ENCODE peak calls at places on chromosome 6, in seven cellular contexts. T is neuronal stem cell, C is IMR-90, J is trophoblast cell, R is H1, Y is mesendoderm, V is mesenchymal stem cell. G is an unnamed sample.

GRCh38 chr6:117270121-117270959 is 5.0 kb downstream of the VGLL2 start:
- DNase-seq in T (no peak), C (no peak), J (peak; percentile 54), R (no peak), Y (peak; percentile 71), V (peak; percentile 12), G (peak; percentile 68)

GRCh38 chr6:155171747-155172191 is 92.0 kb upstream of the CLDN20 start:
- DNase-seq in T (no peak), C (peak; percentile 69), J (no peak), R (no peak), Y (no peak), V (peak; percentile 30), G (no peak)

GRCh38 chr6:130307752-130308361 is 58.0 kb upstream of the TMEM200A start:
- DNase-seq in T (no peak), C (peak; percentile 91), J (no peak), R (no peak), Y (no peak), V (peak; percentile 67), G (no peak)

GRCh38 chr6:79077680-79078056 is 386 bp downstream of the PHIP start:
- DNase-seq in T (no peak), C (no peak), J (no peak), R (no peak), Y (no peak), V (no peak), G (no peak)

GRCh38 chr6:2231438-2231837 is 14.0 kb downstream of the GMDS start:
- DNase-seq in T (no peak), C (peak; percentile 18), J (no peak), R (no peak), Y (peak; percentile 11), V (no peak), G (no peak)

GRCh38 chr6:72418495-72418894 is 203.4 kb upstream of the KCNQ5 start:
- DNase-seq in T (peak; percentile 9), C (peak; percentile 89), J (no peak), R (no peak), Y (peak; percentile 6), V (peak; percentile 61), G (no peak)

GRCh38 chr6:148985499-148985898 is 238.7 kb downstream of the UST start:
- DNase-seq in T (no peak), C (no peak), J (no peak), R (no peak), Y (no peak), V (no peak), G (no peak)

GRCh38 chr6:101294676-101295075 is 98.8 kb upstream of the GRIK2 start:
- DNase-seq in T (no peak), C (no peak), J (peak; percentile 71), R (no peak), Y (no peak), V (no peak), G (no peak)

GRCh38 chr6:88864347-88865057 is 98.9 kb downstream of the RNGTT start:
- DNase-seq in T (no peak), C (no peak), J (no peak), R (no peak), Y (no peak), V (no peak), G (no peak)

GRCh38 chr6:56528412-56528841 is 114.3 kb downstream of the DST start:
- DNase-seq in T (no peak), C (peak; percentile 100), J (peak; percentile 83), R (no peak), Y (no peak), V (peak; percentile 88), G (no peak)

GRCh38 chr6:7341989-7342742 is 29.2 kb upstream of the SSR1 start:
- DNase-seq in T (no peak), C (no peak), J (peak; percentile 78), R (no peak), Y (peak; percentile 85), V (peak; percentile 24), G (no peak)

GRCh38 chr6:71349976-71350615 is 61.5 kb downstream of the OGFRL1 start:
- DNase-seq in T (no peak), C (peak; percentile 80), J (no peak), R (no peak), Y (no peak), V (no peak), G (no peak)

GRCh38 chr6:100176321-100176950 is 182.4 kb upstream of the MCHR2 start:
- DNase-seq in T (no peak), C (peak; percentile 74), J (peak; percentile 89), R (no peak), Y (peak; percentile 64), V (peak; percentile 47), G (no peak)

GRCh38 chr6:121285041-121285440 is 49.2 kb downstream of the TBC1D32 start:
- DNase-seq in T (no peak), C (peak; percentile 83), J (no peak), R (no peak), Y (no peak), V (peak; percentile 9), G (no peak)

GRCh38 chr6:68650142-68650541 is 15.1 kb downstream of the ADGRB3 start:
- DNase-seq in T (no peak), C (no peak), J (no peak), R (no peak), Y (no peak), V (no peak), G (no peak)

GRCh38 chr6:41132254-41132653 is 21.9 kb downstream of the TREML1 start:
- DNase-seq in T (no peak), C (no peak), J (no peak), R (no peak), Y (no peak), V (no peak), G (no peak)

GRCh38 chr6:37507690-37508421 is 8.2 kb upstream of the CCDC167 start:
- DNase-seq in T (no peak), C (no peak), J (no peak), R (no peak), Y (no peak), V (no peak), G (no peak)

GRCh38 chr6:142642651-142643050 is 302.3 kb downstream of the HIVEP2 start:
- DNase-seq in T (no peak), C (no peak), J (no peak), R (no peak), Y (no peak), V (no peak), G (no peak)

GRCh38 chr6:38432479-38432878 is 207.2 kb downstream of the BTBD9 start:
- DNase-seq in T (no peak), C (peak; percentile 19), J (peak; percentile 49), R (no peak), Y (peak; percentile 44), V (no peak), G (no peak)

GRCh38 chr6:7909323-7910276 is 988 bp downstream of the TXNDC5 start:
- DNase-seq in T (peak; percentile 47), C (peak; percentile 27), J (peak; percentile 58), R (no peak), Y (peak; percentile 71), V (peak; percentile 71), G (peak; percentile 74)

GRCh38 chr6:131597448-131597847 is 24.4 kb downstream of the ARG1 start:
- DNase-seq in T (no peak), C (no peak), J (peak; percentile 24), R (no peak), Y (peak; percentile 5), V (peak; percentile 5), G (no peak)

GRCh38 chr6:70651326-70651905 is 16.3 kb upstream of the SMAP1 start:
- DNase-seq in T (no peak), C (no peak), J (no peak), R (no peak), Y (no peak), V (no peak), G (no peak)

GRCh38 chr6:117531346-117531745 is 48.9 kb downstream of the DCBLD1 start:
- DNase-seq in T (no peak), C (no peak), J (no peak), R (no peak), Y (peak; percentile 31), V (no peak), G (no peak)

GRCh38 chr6:140320081-140320798 is 945.8 kb upstream of the CITED2 start:
- DNase-seq in T (no peak), C (peak; percentile 8), J (peak; percentile 41), R (no peak), Y (no peak), V (peak; percentile 59), G (no peak)

GRCh38 chr6:116217069-116217468 is 36.8 kb downstream of the TSPYL4 start:
- DNase-seq in T (no peak), C (peak; percentile 52), J (peak; percentile 81), R (no peak), Y (peak; percentile 47), V (peak; percentile 64), G (no peak)

GRCh38 chr6:38806833-38807232 is 91.7 kb downstream of the DNAH8 start:
- DNase-seq in T (no peak), C (no peak), J (no peak), R (no peak), Y (no peak), V (no peak), G (no peak)

GRCh38 chr6:82076855-82077254 is 170.7 kb downstream of the IBTK start:
- DNase-seq in T (no peak), C (no peak), J (no peak), R (no peak), Y (no peak), V (no peak), G (no peak)
- H3K23ac ChIP-seq in T (no peak overlapping the region), C (no peak overlapping the region), J (no peak overlapping the region), R (no peak overlapping the region), Y (no peak overlapping the region), V (no peak overlapping the region), G (no peak overlapping the region)

GRCh38 chr6:53130891-53131290 is 17.8 kb downstream of the GCM1 start:
- DNase-seq in T (no peak), C (no peak), J (no peak), R (no peak), Y (peak; percentile 55), V (no peak), G (no peak)
- H3K23ac ChIP-seq in T (no peak overlapping the region), C (no peak overlapping the region), J (no peak overlapping the region), R (no peak overlapping the region), Y (no peak overlapping the region), V (no peak overlapping the region), G (no peak overlapping the region)

GRCh38 chr6:30813623-30814136 is 69.3 kb upstream of the IER3 start:
- DNase-seq in T (no peak), C (no peak), J (no peak), R (no peak), Y (no peak), V (peak; percentile 53), G (no peak)
- H3K23ac ChIP-seq in T (no peak overlapping the region), C (peak overlapping the region; percentile 88), J (no peak overlapping the region), R (no peak overlapping the region), Y (no peak overlapping the region), V (no peak overlapping the region), G (no peak overlapping the region)

GRCh38 chr6:151321438-151321837 is 69.9 kb downstream of the ZBTB2 start:
- DNase-seq in T (no peak), C (no peak), J (no peak), R (no peak), Y (no peak), V (no peak), G (no peak)

GRCh38 chr6:151317206-151317994 is 74.0 kb downstream of the ZBTB2 start:
- DNase-seq in T (no peak), C (peak; percentile 90), J (peak; percentile 92), R (no peak), Y (peak; percentile 60), V (peak; percentile 91), G (no peak)

GRCh38 chr6:151322570-151322969 is 68.8 kb downstream of the ZBTB2 start:
- DNase-seq in T (no peak), C (no peak), J (peak; percentile 82), R (no peak), Y (no peak), V (no peak), G (no peak)

GRCh38 chr6:151320140-151320539 is 71.2 kb downstream of the ZBTB2 start:
- DNase-seq in T (no peak), C (no peak), J (no peak), R (no peak), Y (no peak), V (no peak), G (no peak)

GRCh38 chr6:151317995-151318365 is 73.4 kb downstream of the ZBTB2 start:
- DNase-seq in T (no peak), C (no peak), J (no peak), R (no peak), Y (no peak), V (no peak), G (no peak)
- H3K23ac ChIP-seq in T (no peak overlapping the region), C (no peak overlapping the region), J (no peak overlapping the region), R (no peak overlapping the region), Y (no peak overlapping the region), V (no peak overlapping the region), G (no peak overlapping the region)